ENCODE peak calls at places on chromosomes 12 and 14, in ten cellular contexts. F, T, P, G, O, R, M, Q, B and A are unnamed samples.

GRCh38 chr12:110501378-110501721 is 561 bp downstream of the VPS29 start:
- DNase-seq in F (no peak), T (no peak), P (peak), G (peak), O (no peak), R (no peak), M (no peak), Q (peak), B (peak), A (peak)

GRCh38 chr12:105296116-105297095 is 34.1 kb upstream of the C12orf75 start:
- DNase-seq in F (no peak), T (no peak), P (no peak), G (no peak), O (no peak), R (no peak), M (no peak), Q (no peak), B (no peak), A (no peak)

GRCh38 chr12:57213763-57214397 is 2.7 kb upstream of the NXPH4 start:
- DNase-seq in F (no peak), T (no peak), P (no peak), G (no peak), O (no peak), R (no peak), M (no peak), Q (no peak), B (no peak), A (no peak)

GRCh38 chr12:19752712-19753111 is 313.4 kb downstream of the AEBP2 start:
- DNase-seq in F (no peak), T (no peak), P (no peak), G (peak), O (no peak), R (no peak), M (no peak), Q (no peak), B (no peak), A (no peak)

GRCh38 chr14:89221109-89221508 is 195.9 kb downstream of the FOXN3 start:
- DNase-seq in F (no peak), T (no peak), P (peak), G (peak), O (no peak), R (no peak), M (peak), Q (no peak), B (no peak), A (peak)

GRCh38 chr12:101824831-101825230 is 5.9 kb downstream of the GNPTAB start:
- DNase-seq in F (no peak), T (no peak), P (no peak), G (peak), O (no peak), R (no peak), M (no peak), Q (no peak), B (no peak), A (no peak)

GRCh38 chr12:70520847-70521246 is 116.4 kb downstream of the PTPRB start:
- DNase-seq in F (no peak), T (no peak), P (no peak), G (no peak), O (no peak), R (no peak), M (no peak), Q (no peak), B (no peak), A (peak)

GRCh38 chr12:89544730-89545184 is 18.9 kb upstream of the POC1B start:
- DNase-seq in F (no peak), T (no peak), P (peak), G (peak), O (peak), R (no peak), M (no peak), Q (peak), B (peak), A (peak)

GRCh38 chr14:100680439-100681051 is 46.1 kb upstream of the DLK1 start:
- DNase-seq in F (no peak), T (no peak), P (no peak), G (peak), O (no peak), R (no peak), M (no peak), Q (no peak), B (no peak), A (no peak)

GRCh38 chr14:51419685-51420084 is 179.6 kb downstream of the TMX1 start:
- DNase-seq in F (no peak), T (no peak), P (no peak), G (no peak), O (no peak), R (no peak), M (no peak), Q (no peak), B (no peak), A (peak)

GRCh38 chr14:105588236-105588860 is 62.0 kb downstream of the TMEM121 start:
- DNase-seq in F (no peak), T (no peak), P (no peak), G (no peak), O (no peak), R (peak), M (no peak), Q (no peak), B (no peak), A (no peak)

GRCh38 chr14:87805315-87805723 is 187.7 kb downstream of the GALC start:
- DNase-seq in F (no peak), T (peak), P (no peak), G (peak), O (no peak), R (no peak), M (no peak), Q (no peak), B (no peak), A (peak)

GRCh38 chr12:92164712-92165111 is 19.1 kb upstream of the BTG1 start:
- DNase-seq in F (no peak), T (no peak), P (no peak), G (no peak), O (no peak), R (no peak), M (no peak), Q (no peak), B (no peak), A (peak)

GRCh38 chr14:91367173-91368171 is 50.1 kb downstream of the CCDC88C start:
- DNase-seq in F (no peak), T (peak), P (no peak), G (no peak), O (no peak), R (peak), M (no peak), Q (no peak), B (no peak), A (no peak)

GRCh38 chr12:126582231-126582630 is 1517.0 kb downstream of the AACS start:
- DNase-seq in F (no peak), T (no peak), P (no peak), G (no peak), O (no peak), R (no peak), M (no peak), Q (no peak), B (no peak), A (no peak)

GRCh38 chr12:57008113-57008687 is 1.9 kb upstream of the ZBTB39 start:
- DNase-seq in F (no peak), T (peak), P (peak), G (peak), O (no peak), R (no peak), M (peak), Q (no peak), B (peak), A (peak)

GRCh38 chr14:90091393-90091792 is 29.6 kb downstream of the KCNK13 start:
- DNase-seq in F (no peak), T (no peak), P (peak), G (peak), O (no peak), R (no peak), M (peak), Q (no peak), B (no peak), A (peak)

GRCh38 chr12:110349521-110350151 is 53.9 kb downstream of the ANAPC7 start:
- DNase-seq in F (no peak), T (no peak), P (no peak), G (no peak), O (no peak), R (no peak), M (no peak), Q (no peak), B (no peak), A (no peak)

GRCh38 chr12:53173085-53173715 is 7.3 kb upstream of the ZNF740 start:
- DNase-seq in F (no peak), T (no peak), P (peak), G (peak), O (no peak), R (no peak), M (no peak), Q (no peak), B (no peak), A (no peak)

GRCh38 chr12:1696800-1697199 is 5.9 kb downstream of the ADIPOR2 start:
- DNase-seq in F (no peak), T (no peak), P (no peak), G (no peak), O (no peak), R (no peak), M (no peak), Q (no peak), B (no peak), A (no peak)

GRCh38 chr14:96135285-96135684 is 69.4 kb upstream of the BDKRB2 start:
- DNase-seq in F (no peak), T (no peak), P (no peak), G (peak), O (no peak), R (no peak), M (no peak), Q (no peak), B (no peak), A (no peak)

GRCh38 chr12:129096968-129097367 is 243.7 kb downstream of the GLT1D1 start:
- DNase-seq in F (no peak), T (no peak), P (no peak), G (no peak), O (no peak), R (no peak), M (no peak), Q (no peak), B (no peak), A (no peak)

GRCh38 chr12:87112946-87113345 is 856.8 kb upstream of the MGAT4C start:
- DNase-seq in F (no peak), T (no peak), P (no peak), G (no peak), O (no peak), R (no peak), M (no peak), Q (no peak), B (no peak), A (peak)

GRCh38 chr14:64541971-64542838 is 1.7 kb downstream of the HSPA2 start:
- DNase-seq in F (no peak), T (peak), P (no peak), G (peak), O (peak), R (peak), M (no peak), Q (no peak), B (no peak), A (no peak)